ENCODE peak calls at places on chromosomes 7 and 10, in seven cellular contexts. J, I, A, S, K, D and Z are unnamed samples.

GRCh38 chr7:13850185-13850752 is 139.2 kb downstream of the ETV1 start:
- DNase-seq in J (no peak), I (peak; percentile 95), A (no peak), S (no peak), K (no peak), D (no peak), Z (no peak)

GRCh38 chr10:131086511-131086910 is 225.0 kb downstream of the TCERG1L start:
- DNase-seq in J (no peak), I (no peak), A (no peak), S (no peak), K (no peak), D (no peak), Z (no peak)

GRCh38 chr7:98879198-98879988 is 1.1 kb downstream of the TRRAP start:
- DNase-seq in J (no peak), I (no peak), A (no peak), S (peak; percentile 46), K (no peak), D (no peak), Z (no peak)

GRCh38 chr7:25321424-25321823 is 93.1 kb upstream of the NPVF start:
- DNase-seq in J (no peak), I (no peak), A (peak; percentile 68), S (no peak), K (no peak), D (no peak), Z (no peak)

GRCh38 chr7:27180431-27181175 is 4.4 kb downstream of the HOXA11 start:
- DNase-seq in J (no peak), I (no peak), A (no peak), S (no peak), K (no peak), D (no peak), Z (no peak)

GRCh38 chr10:102660891-102661613 is 16.8 kb downstream of the TRIM8 start:
- DNase-seq in J (no peak), I (peak; percentile 81), A (no peak), S (peak; percentile 75), K (peak; percentile 80), D (peak; percentile 77), Z (no peak)

GRCh38 chr10:24430591-24430990 is 221.7 kb downstream of the KIAA1217 start:
- DNase-seq in J (no peak), I (no peak), A (no peak), S (no peak), K (no peak), D (no peak), Z (no peak)

GRCh38 chr10:103736763-103737162 is 118.6 kb downstream of the SH3PXD2A start:
- DNase-seq in J (no peak), I (no peak), A (no peak), S (no peak), K (no peak), D (no peak), Z (no peak)

GRCh38 chr10:123556736-123557135 is 109.4 kb upstream of the GPR26 start:
- DNase-seq in J (no peak), I (no peak), A (no peak), S (no peak), K (no peak), D (no peak), Z (peak; percentile 67)

GRCh38 chr7:82081644-82082224 is 311.9 kb upstream of the HGF start:
- DNase-seq in J (no peak), I (no peak), A (no peak), S (no peak), K (peak; percentile 33), D (no peak), Z (no peak)

GRCh38 chr7:85669139-85669692 is 482.4 kb upstream of the SEMA3D start:
- DNase-seq in J (no peak), I (no peak), A (no peak), S (no peak), K (no peak), D (no peak), Z (no peak)

GRCh38 chr7:74674166-74674565 is 16.6 kb downstream of the GTF2I start:
- DNase-seq in J (no peak), I (no peak), A (no peak), S (no peak), K (no peak), D (no peak), Z (no peak)

GRCh38 chr10:13970967-13971353 is 359.8 kb downstream of the FRMD4A start:
- DNase-seq in J (no peak), I (no peak), A (no peak), S (no peak), K (no peak), D (no peak), Z (no peak)

GRCh38 chr7:139748936-139749335 is 28.9 kb downstream of the HIPK2 start:
- DNase-seq in J (no peak), I (no peak), A (no peak), S (no peak), K (no peak), D (no peak), Z (no peak)

GRCh38 chr7:69643708-69644445 is 45.6 kb downstream of the AUTS2 start:
- DNase-seq in J (no peak), I (peak; percentile 68), A (peak; percentile 72), S (peak; percentile 46), K (no peak), D (no peak), Z (no peak)

GRCh38 chr10:62075414-62075813 is 173.9 kb downstream of the ARID5B start:
- DNase-seq in J (no peak), I (no peak), A (no peak), S (no peak), K (no peak), D (no peak), Z (no peak)

GRCh38 chr7:156473476-156474240 is 166.9 kb upstream of the RNF32 start:
- DNase-seq in J (no peak), I (peak; percentile 14), A (no peak), S (peak; percentile 72), K (no peak), D (peak; percentile 23), Z (no peak)

GRCh38 chr7:121323934-121324333 is 4.9 kb upstream of the WNT16 start:
- DNase-seq in J (no peak), I (no peak), A (no peak), S (no peak), K (no peak), D (no peak), Z (no peak)
- H3K27ac ChIP-seq in J (no peak overlapping the region), I (no peak overlapping the region), A (no peak overlapping the region), S (no peak overlapping the region), K (no peak overlapping the region), D (no peak overlapping the region), Z (peak overlapping the region; percentile 1)

GRCh38 chr10:20737107-20737506 is 160.0 kb downstream of the NEBL start:
- DNase-seq in J (no peak), I (no peak), A (no peak), S (no peak), K (no peak), D (no peak), Z (no peak)
- H3K4me1 ChIP-seq in J (no peaks in the 10 kb centered on the region), I (no peaks in the 10 kb centered on the region), A (no peaks in the 10 kb centered on the region), S (no peaks in the 10 kb centered on the region), K (no peaks in the 10 kb centered on the region), D (no peaks in the 10 kb centered on the region), Z (no peaks in the 10 kb centered on the region)

GRCh38 chr10:101646369-101646768 is 48.6 kb downstream of the FBXW4 start:
- DNase-seq in J (no peak), I (no peak), A (no peak), S (peak; percentile 26), K (no peak), D (peak; percentile 35), Z (no peak)

GRCh38 chr10:101653536-101653935 is 41.4 kb downstream of the FBXW4 start:
- DNase-seq in J (no peak), I (no peak), A (no peak), S (no peak), K (no peak), D (no peak), Z (no peak)

GRCh38 chr10:101645659-101646058 is 49.3 kb downstream of the FBXW4 start:
- DNase-seq in J (no peak), I (no peak), A (no peak), S (no peak), K (no peak), D (no peak), Z (no peak)

GRCh38 chr10:101650841-101651240 is 44.1 kb downstream of the FBXW4 start:
- DNase-seq in J (no peak), I (no peak), A (no peak), S (no peak), K (no peak), D (no peak), Z (no peak)

DNA sequence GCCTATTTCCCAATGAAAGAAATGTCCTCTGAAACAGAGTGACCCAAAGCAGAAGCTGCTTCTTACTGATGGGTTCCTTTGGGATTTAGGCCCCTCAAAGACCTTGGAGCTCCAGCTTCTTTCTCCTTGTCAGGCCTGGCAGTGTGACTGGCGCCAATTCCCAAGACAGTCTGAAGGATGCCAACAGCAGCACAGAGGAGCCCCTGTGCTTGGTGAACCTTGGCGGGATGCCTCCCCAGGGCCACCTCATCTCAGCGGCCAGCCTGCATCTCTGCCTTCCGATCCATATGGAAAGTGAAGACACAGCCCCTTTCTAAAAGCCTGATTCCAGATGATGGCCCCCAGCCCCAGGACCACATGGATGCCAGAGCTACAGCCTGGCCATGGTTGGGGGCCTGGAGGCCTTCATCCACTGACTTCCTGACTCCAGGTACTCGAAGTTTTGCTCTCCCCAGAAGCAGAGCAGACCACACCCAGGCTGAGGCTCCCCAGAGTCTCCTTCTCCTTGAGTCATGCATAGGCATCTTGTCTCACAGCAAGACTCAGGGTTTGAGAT is 45.4 kb downstream of the FBXW4 start:
- DNase-seq in J (no peak), I (no peak), A (no peak), S (no peak), K (no peak), D (no peak), Z (no peak)
- H3K27ac ChIP-seq in J (no peak overlapping the region), I (no peak overlapping the region), A (no peak overlapping the region), S (no peak overlapping the region), K (no peak overlapping the region), D (no peak overlapping the region), Z (no peak overlapping the region)

GRCh38 chr10:75466016-75466415 is 34.6 kb downstream of the LRMDA start:
- DNase-seq in J (no peak), I (peak; percentile 34), A (peak; percentile 24), S (no peak), K (no peak), D (no peak), Z (no peak)

GRCh38 chr10:75468612-75469011 is 37.2 kb downstream of the LRMDA start:
- DNase-seq in J (no peak), I (no peak), A (no peak), S (peak; percentile 57), K (no peak), D (peak; percentile 33), Z (no peak)

GRCh38 chr10:75470901-75471300 is 39.5 kb downstream of the LRMDA start:
- DNase-seq in J (no peak), I (peak; percentile 46), A (no peak), S (no peak), K (no peak), D (peak; percentile 19), Z (no peak)

GRCh38 chr10:75466886-75467285 is 35.5 kb downstream of the LRMDA start:
- DNase-seq in J (no peak), I (no peak), A (peak; percentile 53), S (no peak), K (no peak), D (no peak), Z (no peak)

DNA sequence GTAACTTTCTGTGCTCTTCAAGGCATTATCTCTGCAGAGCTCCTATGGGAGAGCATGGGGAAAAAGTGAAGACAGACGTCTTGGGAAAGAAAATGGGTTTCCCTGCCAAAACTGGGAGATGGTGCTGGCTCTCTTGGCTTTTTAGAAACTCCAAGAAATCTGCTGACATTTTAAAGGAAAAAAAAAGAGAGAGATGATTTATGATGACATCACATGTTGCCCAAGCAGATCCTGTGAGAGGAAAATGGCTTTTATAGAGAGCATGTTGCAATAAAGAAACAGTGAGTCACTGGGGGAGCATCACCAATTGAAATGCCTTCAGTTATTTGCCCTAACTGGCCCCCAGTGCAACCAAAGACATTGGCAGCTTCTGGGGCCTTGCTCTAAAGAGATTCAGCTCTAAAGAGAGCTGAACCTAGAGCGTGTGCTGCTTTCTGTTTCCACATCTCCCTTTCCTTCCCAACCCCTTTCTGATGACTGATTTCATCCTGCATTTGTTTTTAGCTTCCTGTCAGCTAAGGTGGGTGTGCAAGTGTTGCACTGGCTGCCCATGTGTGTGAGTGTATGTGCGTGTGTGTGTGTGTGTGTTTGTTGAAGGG is 37.7 kb downstream of the LRMDA start:
- DNase-seq in J (no peak), I (peak; percentile 98), A (no peak), S (peak; percentile 86), K (no peak), D (no peak), Z (peak; percentile 96)
- H3K4me1 ChIP-seq in J (peaks cover 66% of the 10 kb centered on the region), I (peaks cover 13% of the 10 kb centered on the region), A (peaks cover 54% of the 10 kb centered on the region), S (peaks cover 24% of the 10 kb centered on the region), K (peaks cover 29% of the 10 kb centered on the region), D (peaks cover 42% of the 10 kb centered on the region), Z (peaks cover 44% of the 10 kb centered on the region)